ENCODE peak calls at places on chromosomes 16 and 17, in eight cellular contexts. One of them, this sample, is unnamed.

GRCh38 chr16:86227801-86228200 is 282.5 kb upstream of the FOXF1 start:
- DNase-seq in pancreas: no peak
- DNase-seq in HL-60: no peak
- DNase-seq in left ventricle myocardium inferior: no peak
- DNase-seq in heart left ventricle: no peak
- DNase-seq in GM23338: no peak
- DNase-seq in left lung: no peak
- DNase-seq in IMR-90: peak; percentile 32
- DNase-seq in this sample: no peak

GRCh38 chr16:79605999-79606398 is 5.5 kb upstream of the MAF start:
- DNase-seq in left lung: no peak
- DNase-seq in GM23338: peak; percentile 27
- DNase-seq in pancreas: no peak
- DNase-seq in left ventricle myocardium inferior: no peak
- DNase-seq in IMR-90: no peak
- DNase-seq in heart left ventricle: no peak
- DNase-seq in HL-60: no peak
- DNase-seq in this sample: peak; percentile 58

GRCh38 chr17:72305964-72306551 is 185.2 kb downstream of the SOX9 start:
- DNase-seq in pancreas: no peak
- DNase-seq in left lung: no peak
- DNase-seq in GM23338: no peak
- DNase-seq in IMR-90: no peak
- DNase-seq in heart left ventricle: no peak
- DNase-seq in HL-60: peak; percentile 7
- DNase-seq in left ventricle myocardium inferior: peak; percentile 33
- DNase-seq in this sample: no peak

GRCh38 chr16:8962393-8963009 is 1.2 kb downstream of the USP7 start:
- DNase-seq in HL-60: no peak
- DNase-seq in heart left ventricle: no peak
- DNase-seq in IMR-90: no peak
- DNase-seq in GM23338: peak; percentile 69
- DNase-seq in pancreas: peak; percentile 43
- DNase-seq in left lung: peak; percentile 45
- DNase-seq in left ventricle myocardium inferior: no peak
- DNase-seq in this sample: peak; percentile 71

GRCh38 chr17:32446949-32447348 is 2.6 kb downstream of the PSMD11 start:
- DNase-seq in pancreas: no peak
- DNase-seq in HL-60: no peak
- DNase-seq in left lung: no peak
- DNase-seq in heart left ventricle: no peak
- DNase-seq in GM23338: no peak
- DNase-seq in left ventricle myocardium inferior: no peak
- DNase-seq in IMR-90: no peak
- DNase-seq in this sample: no peak

GRCh38 chr17:39096435-39097158 is 54.8 kb downstream of the PLXDC1 start:
- DNase-seq in GM23338: no peak
- DNase-seq in IMR-90: no peak
- DNase-seq in heart left ventricle: peak; percentile 30
- DNase-seq in HL-60: peak; percentile 85
- DNase-seq in pancreas: no peak
- DNase-seq in left ventricle myocardium inferior: peak; percentile 29
- DNase-seq in left lung: no peak
- DNase-seq in this sample: no peak

GRCh38 chr17:82679586-82680465 is 18.7 kb downstream of the RAB40B start:
- DNase-seq in pancreas: no peak
- DNase-seq in left ventricle myocardium inferior: no peak
- DNase-seq in IMR-90: no peak
- DNase-seq in left lung: no peak
- DNase-seq in HL-60: no peak
- DNase-seq in heart left ventricle: no peak
- DNase-seq in GM23338: peak; percentile 50
- DNase-seq in this sample: peak; percentile 77

GRCh38 chr16:56513972-56514371 is 5.9 kb downstream of the BBS2 start:
- DNase-seq in left ventricle myocardium inferior: no peak
- DNase-seq in heart left ventricle: no peak
- DNase-seq in IMR-90: peak; percentile 74
- DNase-seq in HL-60: peak; percentile 69
- DNase-seq in pancreas: no peak
- DNase-seq in GM23338: peak; percentile 70
- DNase-seq in left lung: no peak
- DNase-seq in this sample: peak; percentile 62

GRCh38 chr16:1150511-1150982 is 2.4 kb upstream of the CACNA1H start:
- DNase-seq in pancreas: no peak
- DNase-seq in HL-60: peak; percentile 7
- DNase-seq in IMR-90: peak; percentile 47
- DNase-seq in left ventricle myocardium inferior: no peak
- DNase-seq in GM23338: peak; percentile 64
- DNase-seq in heart left ventricle: no peak
- DNase-seq in left lung: no peak
- DNase-seq in this sample: peak; percentile 66

GRCh38 chr16:83356266-83356665 is 451.5 kb upstream of the HSBP1 start:
- DNase-seq in left ventricle myocardium inferior: no peak
- DNase-seq in IMR-90: peak; percentile 65
- DNase-seq in pancreas: no peak
- DNase-seq in HL-60: peak; percentile 9
- DNase-seq in heart left ventricle: peak; percentile 12
- DNase-seq in GM23338: peak; percentile 89
- DNase-seq in left lung: no peak
- DNase-seq in this sample: peak; percentile 62

GRCh38 chr16:57145046-57145963 is 40.5 kb downstream of the PSME3IP1 start:
- DNase-seq in pancreas: no peak
- DNase-seq in IMR-90: no peak
- DNase-seq in HL-60: no peak
- DNase-seq in left lung: no peak
- DNase-seq in GM23338: no peak
- DNase-seq in heart left ventricle: no peak
- DNase-seq in left ventricle myocardium inferior: no peak
- DNase-seq in this sample: no peak

GRCh38 chr17:55433629-55434422 is 12.2 kb upstream of the MMD start:
- DNase-seq in GM23338: no peak
- DNase-seq in HL-60: no peak
- DNase-seq in left ventricle myocardium inferior: no peak
- DNase-seq in IMR-90: peak; percentile 96
- DNase-seq in heart left ventricle: no peak
- DNase-seq in left lung: no peak
- DNase-seq in pancreas: no peak
- DNase-seq in this sample: no peak

GRCh38 chr16:2296662-2297505 is 29.0 kb upstream of the RNPS1 start:
- DNase-seq in HL-60: peak; percentile 15
- DNase-seq in left ventricle myocardium inferior: no peak
- DNase-seq in GM23338: peak; percentile 74
- DNase-seq in left lung: no peak
- DNase-seq in heart left ventricle: no peak
- DNase-seq in pancreas: no peak
- DNase-seq in IMR-90: no peak
- DNase-seq in this sample: peak; percentile 81

GRCh38 chr17:51103451-51103850 is 17.2 kb downstream of the SPAG9 start:
- DNase-seq in left ventricle myocardium inferior: no peak
- DNase-seq in heart left ventricle: no peak
- DNase-seq in HL-60: no peak
- DNase-seq in left lung: no peak
- DNase-seq in pancreas: no peak
- DNase-seq in IMR-90: no peak
- DNase-seq in GM23338: no peak
- DNase-seq in this sample: peak; percentile 29

GRCh38 chr17:78342438-78343098 is 17.3 kb downstream of the SOCS3 start:
- DNase-seq in GM23338: peak; percentile 53
- DNase-seq in IMR-90: peak; percentile 88
- DNase-seq in left ventricle myocardium inferior: peak; percentile 63
- DNase-seq in pancreas: no peak
- DNase-seq in HL-60: no peak
- DNase-seq in heart left ventricle: peak; percentile 75
- DNase-seq in left lung: peak; percentile 70
- DNase-seq in this sample: peak; percentile 83

GRCh38 chr17:78343099-78343432 is 16.8 kb downstream of the SOCS3 start:
- DNase-seq in left lung: peak; percentile 84
- DNase-seq in IMR-90: peak; percentile 87
- DNase-seq in HL-60: peak; percentile 33
- DNase-seq in left ventricle myocardium inferior: peak; percentile 80
- DNase-seq in GM23338: peak; percentile 72
- DNase-seq in pancreas: no peak
- DNase-seq in heart left ventricle: peak; percentile 83
- DNase-seq in this sample: peak; percentile 89

GRCh38 chr17:78343433-78344201 is 16.3 kb downstream of the SOCS3 start:
- DNase-seq in GM23338: peak; percentile 27
- DNase-seq in left ventricle myocardium inferior: no peak
- DNase-seq in heart left ventricle: no peak
- DNase-seq in pancreas: no peak
- DNase-seq in HL-60: peak; percentile 39
- DNase-seq in IMR-90: no peak
- DNase-seq in left lung: peak; percentile 83
- DNase-seq in this sample: peak; percentile 64

GRCh38 chr17:78340183-78340955 is 19.5 kb downstream of the SOCS3 start:
- DNase-seq in left lung: no peak
- DNase-seq in left ventricle myocardium inferior: no peak
- DNase-seq in heart left ventricle: no peak
- DNase-seq in pancreas: no peak
- DNase-seq in HL-60: no peak
- DNase-seq in GM23338: no peak
- DNase-seq in IMR-90: no peak
- DNase-seq in this sample: no peak

DNA sequence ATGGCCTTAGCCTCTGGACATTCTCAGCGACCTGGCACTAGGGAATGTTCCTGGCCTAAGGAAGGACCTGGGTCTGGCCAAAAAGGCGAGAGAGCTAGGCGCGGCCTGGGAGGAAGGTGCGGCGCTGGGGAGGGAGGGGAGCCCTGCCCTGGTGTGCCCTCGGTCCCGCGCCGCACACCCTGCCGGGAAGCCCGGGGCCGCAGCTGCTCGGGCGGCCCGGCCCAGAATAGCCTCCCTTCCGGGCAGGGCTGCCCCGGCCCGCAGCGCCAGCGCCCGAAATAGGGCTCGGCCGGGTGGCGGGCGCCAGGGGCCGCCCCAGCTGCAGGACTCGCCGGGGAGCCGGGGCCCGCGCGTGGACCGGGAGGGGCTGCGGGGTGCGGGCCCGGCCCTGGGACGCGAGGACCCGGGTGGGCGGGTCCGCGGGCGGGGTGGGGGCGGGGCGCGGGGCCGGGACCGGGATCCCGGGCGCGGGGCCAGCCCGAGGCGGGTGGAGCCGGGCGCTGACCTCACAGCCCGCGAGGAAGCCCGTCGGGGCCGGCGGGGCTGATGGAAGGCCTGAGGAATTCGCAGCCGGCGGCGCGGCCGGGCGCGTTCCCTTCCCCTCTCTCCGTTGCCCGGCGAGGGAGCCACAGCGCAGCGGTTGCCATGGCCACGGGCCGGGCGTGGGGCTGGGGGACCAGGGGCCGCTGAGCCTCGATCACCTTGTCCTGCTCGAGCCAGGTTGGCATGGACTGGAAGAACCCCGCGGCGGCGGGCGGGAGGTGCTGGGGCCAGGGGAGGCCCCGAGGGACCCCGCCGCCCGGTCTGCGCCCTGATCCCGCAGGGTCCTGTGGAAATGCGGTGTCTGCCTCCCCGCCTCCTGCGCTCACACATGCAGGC is 18.1 kb downstream of the SOCS3 start:
- DNase-seq in GM23338: peak; percentile 88
- DNase-seq in IMR-90: peak; percentile 74
- DNase-seq in pancreas: peak; percentile 87
- DNase-seq in heart left ventricle: peak; percentile 88
- DNase-seq in HL-60: no peak
- DNase-seq in left lung: peak; percentile 79
- DNase-seq in left ventricle myocardium inferior: peak; percentile 85
- DNase-seq in this sample: peak; percentile 92
- H3K4me3 ChIP-seq in GM23338: peak overlapping the region; percentile 61
- H3K4me3 ChIP-seq in IMR-90: peak overlapping the region; percentile 6
- H3K4me3 ChIP-seq in pancreas: no peak overlapping the region
- H3K4me3 ChIP-seq in heart left ventricle: peak overlapping the region; percentile 51
- H3K4me3 ChIP-seq in HL-60: peak overlapping the region; percentile 35
- H3K4me3 ChIP-seq in left lung: peak overlapping the region; percentile 42
- H3K4me3 ChIP-seq in left ventricle myocardium inferior: peak overlapping the region; percentile 65
- H3K4me3 ChIP-seq in this sample: no peak overlapping the region

DNA sequence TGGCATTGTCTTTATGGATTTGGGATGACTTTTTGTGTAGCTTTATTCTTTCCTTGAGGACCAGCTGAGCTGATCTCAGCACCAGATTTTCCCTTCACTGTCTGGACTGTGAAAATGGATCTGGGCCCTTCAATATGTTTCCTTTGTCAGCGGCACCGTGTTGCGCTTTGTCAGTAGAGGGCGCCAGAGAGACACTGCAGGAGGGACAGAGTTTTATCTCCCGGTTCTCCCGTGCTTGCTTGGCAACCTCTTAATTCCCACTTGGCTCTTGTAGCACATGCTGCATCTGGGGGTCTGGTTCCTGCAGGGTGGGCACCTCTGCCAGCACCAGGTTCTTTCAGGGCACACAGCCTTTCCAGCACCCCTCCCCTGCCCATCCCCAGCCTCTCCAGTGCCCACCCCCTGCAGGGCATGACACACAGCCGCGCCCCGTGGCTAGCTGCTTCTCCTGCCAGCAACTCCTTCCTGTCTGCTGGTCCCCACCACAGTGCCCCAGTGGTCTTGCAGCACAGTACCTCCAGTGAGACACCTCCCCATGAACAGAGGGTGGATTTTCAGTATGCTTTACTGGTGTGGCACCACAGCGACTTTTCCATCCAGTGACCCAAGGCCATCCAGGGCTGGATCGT is 19.6 kb downstream of the OR1D5 start:
- DNase-seq in HL-60: peak; percentile 35
- DNase-seq in pancreas: no peak
- DNase-seq in left ventricle myocardium inferior: no peak
- DNase-seq in IMR-90: no peak
- DNase-seq in heart left ventricle: no peak
- DNase-seq in left lung: no peak
- DNase-seq in GM23338: peak; percentile 67
- DNase-seq in this sample: peak; percentile 83
- TF ChIP-seq CTCF in HL-60: no peak
- TF ChIP-seq CTCF in pancreas: no peak
- TF ChIP-seq CTCF in left ventricle myocardium inferior: no peak
- TF ChIP-seq CTCF in IMR-90: no peak
- TF ChIP-seq CTCF in heart left ventricle: no peak
- TF ChIP-seq CTCF in left lung: no peak
- TF ChIP-seq CTCF in GM23338: peak; percentile 66
- TF ChIP-seq CTCF in this sample: peak; percentile 57

GRCh38 chr17:7356779-7357178 is 1.8 kb downstream of the TMEM95 start:
- DNase-seq in heart left ventricle: no peak
- DNase-seq in GM23338: no peak
- DNase-seq in IMR-90: no peak
- DNase-seq in left lung: no peak
- DNase-seq in left ventricle myocardium inferior: no peak
- DNase-seq in HL-60: no peak
- DNase-seq in pancreas: no peak
- DNase-seq in this sample: no peak
- H3K27ac ChIP-seq in heart left ventricle: peak overlapping the region; percentile 30
- H3K27ac ChIP-seq in GM23338: no peak overlapping the region
- H3K27ac ChIP-seq in IMR-90: no peak overlapping the region
- H3K27ac ChIP-seq in left lung: no peak overlapping the region
- H3K27ac ChIP-seq in left ventricle myocardium inferior: no peak overlapping the region
- H3K27ac ChIP-seq in HL-60: no peak overlapping the region
- H3K27ac ChIP-seq in pancreas: no peak overlapping the region
- H3K27ac ChIP-seq in this sample: no peak overlapping the region

DNA sequence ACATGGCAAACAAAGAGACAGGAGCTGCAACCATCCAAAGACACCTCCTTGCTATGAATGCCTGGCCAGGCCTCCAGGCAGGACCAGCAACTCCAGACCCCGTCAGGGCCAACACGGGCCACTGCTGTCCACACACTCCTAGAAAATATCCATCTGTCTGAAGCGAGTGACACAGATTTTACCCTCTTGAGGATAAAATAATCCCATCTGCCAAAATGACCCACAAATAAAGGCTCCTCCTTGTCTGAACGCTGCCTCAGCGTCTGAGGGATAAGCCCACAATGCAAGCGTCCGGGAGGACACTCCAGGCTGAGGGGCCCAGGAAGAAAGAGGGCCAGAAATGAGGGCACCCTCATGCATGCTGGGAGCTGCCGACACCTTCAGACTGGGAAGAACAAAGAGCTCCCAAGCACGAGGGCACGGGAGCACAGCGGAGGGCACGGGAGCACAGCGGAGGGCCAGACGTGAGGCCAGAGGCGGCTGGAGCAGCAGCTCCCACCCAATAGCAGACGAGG is 126.9 kb downstream of the ZNF778 start:
- DNase-seq in HL-60: no peak
- DNase-seq in pancreas: no peak
- DNase-seq in GM23338: no peak
- DNase-seq in heart left ventricle: no peak
- DNase-seq in left ventricle myocardium inferior: no peak
- DNase-seq in left lung: peak; percentile 7
- DNase-seq in IMR-90: no peak
- DNase-seq in this sample: no peak
- H3K4me3 ChIP-seq in HL-60: no peak overlapping the region
- H3K4me3 ChIP-seq in pancreas: no peak overlapping the region
- H3K4me3 ChIP-seq in GM23338: no peak overlapping the region
- H3K4me3 ChIP-seq in heart left ventricle: no peak overlapping the region
- H3K4me3 ChIP-seq in left ventricle myocardium inferior: no peak overlapping the region
- H3K4me3 ChIP-seq in left lung: no peak overlapping the region
- H3K4me3 ChIP-seq in IMR-90: no peak overlapping the region
- H3K4me3 ChIP-seq in this sample: no peak overlapping the region

This sample was measured in endodermal cell.